ENCODE peak calls at places on chromosomes 5 and 9, in ten cellular contexts. C, O, Y, M, F, H, W, P, R and N are unnamed samples.

GRCh38 chr9:130390371-130390770 is 54.4 kb upstream of the ASS1 start:
- DNase-seq in O (no peak), W (no peak), F (no peak), C (no peak), R (no peak), H (no peak), M (no peak), P (no peak), Y (no peak), N (no peak)

GRCh38 chr9:131439224-131439623 is 45.3 kb downstream of the PRRC2B start:
- DNase-seq in Y (no peak), W (no peak), M (no peak), H (no peak), F (no peak), P (no peak), O (no peak), C (no peak), R (no peak), N (no peak)

GRCh38 chr5:156359452-156359851 is 32.5 kb downstream of the SGCD start:
- DNase-seq in H (no peak), F (no peak), C (no peak), M (no peak), P (peak), W (peak), O (peak), Y (no peak), R (peak), N (peak)

GRCh38 chr9:1454211-1454979 is 404.2 kb downstream of the DMRT2 start:
- DNase-seq in Y (no peak), W (no peak), M (no peak), O (no peak), P (no peak), H (no peak), R (no peak), F (no peak), C (no peak), N (no peak)

GRCh38 chr9:2234371-2234893 is 219.3 kb downstream of the SMARCA2 start:
- DNase-seq in C (no peak), O (no peak), F (peak), Y (no peak), P (peak), H (peak), W (no peak), R (peak), M (no peak), N (no peak)

GRCh38 chr9:127903557-127904475 is 4.4 kb upstream of the ST6GALNAC6 start:
- DNase-seq in W (no peak), C (no peak), Y (no peak), P (no peak), R (no peak), H (peak), F (no peak), O (no peak), M (no peak), N (no peak)

GRCh38 chr9:130780865-130781504 is 54.1 kb upstream of the ABL1 start:
- DNase-seq in H (peak), W (peak), M (peak), F (peak), C (peak), Y (no peak), R (peak), P (peak), O (peak), N (peak)

GRCh38 chr9:93066978-93067603 is 8.6 kb downstream of the SUSD3 start:
- DNase-seq in P (no peak), R (no peak), M (no peak), F (no peak), C (no peak), Y (no peak), H (no peak), W (no peak), O (no peak), N (no peak)

GRCh38 chr5:88515881-88516819 is 247.5 kb upstream of the TMEM161B start:
- DNase-seq in M (no peak), C (no peak), W (no peak), H (no peak), R (peak), O (no peak), F (no peak), Y (no peak), P (peak), N (no peak)

GRCh38 chr5:43616535-43616934 is 13.6 kb downstream of the NNT start:
- DNase-seq in Y (no peak), F (no peak), W (no peak), H (no peak), C (no peak), M (no peak), P (no peak), R (peak), O (no peak), N (no peak)

GRCh38 chr5:66963559-66963971 is 233.0 kb downstream of the CD180 start:
- DNase-seq in C (no peak), M (no peak), Y (no peak), O (no peak), F (no peak), H (peak), R (peak), W (no peak), P (no peak), N (no peak)

GRCh38 chr9:97848582-97849237 is 4.3 kb upstream of the FOXE1 start:
- DNase-seq in F (no peak), M (no peak), P (no peak), R (peak), C (no peak), W (no peak), O (no peak), Y (no peak), H (peak), N (no peak)

GRCh38 chr5:82347213-82347947 is 69.2 kb upstream of the RPS23 start:
- DNase-seq in O (peak), Y (peak), C (peak), M (no peak), H (peak), F (no peak), R (peak), P (peak), W (peak), N (peak)

GRCh38 chr5:399296-400281 is 43.4 kb upstream of the EXOC3 start:
- DNase-seq in P (peak), F (peak), M (peak), W (peak), O (peak), C (peak), Y (no peak), H (peak), R (peak), N (peak)

GRCh38 chr5:72817076-72817476 is 615 bp downstream of the TNPO1 start:
- DNase-seq in M (peak), W (no peak), O (peak), Y (peak), F (peak), R (peak), C (no peak), H (peak), P (peak), N (peak)

GRCh38 chr9:97982191-97982718 is 886 bp upstream of the ANP32B start:
- DNase-seq in Y (no peak), M (no peak), F (no peak), P (no peak), O (no peak), W (no peak), C (no peak), H (no peak), R (no peak), N (no peak)

GRCh38 chr5:157510682-157511081 is 50.7 kb downstream of the NIPAL4 start:
- DNase-seq in M (no peak), R (no peak), P (no peak), W (no peak), H (no peak), Y (no peak), C (no peak), F (no peak), O (no peak), N (no peak)

GRCh38 chr5:63961125-63961597 is 1.1 kb downstream of the HTR1A start:
- DNase-seq in O (no peak), R (no peak), H (no peak), F (no peak), Y (no peak), C (no peak), P (no peak), W (no peak), M (no peak), N (no peak)

GRCh38 chr5:63957617-63958016 is 4.6 kb downstream of the HTR1A start:
- DNase-seq in F (no peak), Y (no peak), W (no peak), H (no peak), O (no peak), P (no peak), M (no peak), C (no peak), R (no peak), N (no peak)

GRCh38 chr5:63958654-63959053 is 3.6 kb downstream of the HTR1A start:
- DNase-seq in O (no peak), H (no peak), Y (no peak), F (no peak), W (no peak), P (no peak), R (no peak), C (no peak), M (no peak), N (no peak)

GRCh38 chr5:63960646-63961045 is 1.6 kb downstream of the HTR1A start:
- DNase-seq in M (no peak), P (no peak), W (no peak), R (no peak), Y (no peak), F (no peak), C (no peak), H (no peak), O (no peak), N (no peak)

GRCh38 chr5:63959177-63959982 is 2.9 kb downstream of the HTR1A start:
- DNase-seq in C (no peak), Y (peak), R (no peak), M (no peak), F (peak), H (no peak), P (no peak), O (no peak), W (no peak), N (no peak)
- TF ChIP-seq CTCF in C (no peak), Y (peak), R (no peak), M (no peak), F (peak), H (no peak), P (no peak), O (no peak), W (no peak), N (no peak)

GRCh38 chr5:140040358-140040757 is 2.7 kb downstream of the NRG2 start:
- DNase-seq in F (no peak), Y (no peak), W (no peak), R (no peak), H (no peak), M (no peak), C (no peak), O (no peak), P (no peak), N (no peak)
- H3K4me3 ChIP-seq in F (peak), Y (peak), W (no peak), R (no peak), H (no peak), M (no peak), C (no peak), O (no peak), P (no peak), N (no peak)

GRCh38 chr5:169499990-169500389 is 83.6 kb upstream of the SPDL1 start:
- DNase-seq in P (no peak), C (no peak), H (no peak), O (no peak), M (no peak), Y (no peak), W (no peak), R (no peak), F (no peak), N (no peak)

GRCh38 chr5:169495252-169495548 is 88.4 kb upstream of the SPDL1 start:
- DNase-seq in C (no peak), R (no peak), O (no peak), M (no peak), P (no peak), H (no peak), W (no peak), Y (no peak), F (no peak), N (no peak)

DNA sequence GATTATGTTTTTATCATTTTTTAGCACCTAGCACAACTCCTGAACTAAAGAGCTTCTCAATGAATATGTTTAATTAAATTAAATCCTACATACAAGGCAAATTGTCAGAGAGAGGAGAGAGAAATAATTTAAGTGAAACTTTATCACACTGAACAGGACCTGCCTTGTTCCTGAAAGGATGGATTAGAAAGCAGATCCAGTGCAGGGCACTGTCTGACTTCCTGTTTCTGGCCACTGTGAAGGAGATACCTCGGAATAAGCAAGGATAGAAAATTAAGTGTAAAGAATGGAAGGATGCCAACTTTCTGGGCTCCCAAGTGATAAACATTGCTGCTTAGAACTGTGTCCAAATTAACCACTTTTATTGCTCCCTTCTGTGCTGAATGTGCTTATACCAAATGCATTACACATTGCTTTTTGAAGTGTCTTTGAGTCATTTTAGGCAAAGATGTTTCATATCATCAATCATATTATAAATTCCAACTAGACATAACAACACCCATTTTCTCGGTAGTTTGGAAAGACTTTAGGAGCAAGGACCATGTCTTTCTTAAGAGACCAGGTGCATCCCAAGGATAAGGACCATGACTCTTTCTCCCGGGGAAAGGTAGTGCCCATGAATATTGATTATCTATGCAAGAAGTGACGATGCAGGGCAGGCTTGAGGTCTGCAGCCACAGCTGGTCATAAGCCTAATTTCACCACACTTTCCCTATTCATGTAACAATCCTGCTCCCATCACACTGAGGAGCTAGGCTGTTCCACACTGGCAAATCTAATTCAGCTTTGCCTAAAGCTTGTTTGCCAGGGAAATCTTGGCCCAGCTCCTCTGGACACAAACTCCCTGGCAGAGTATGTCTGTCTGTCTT is 89.0 kb upstream of the SPDL1 start:
- DNase-seq in O (no peak), R (no peak), W (no peak), P (peak), F (no peak), C (no peak), H (no peak), Y (no peak), M (no peak), N (no peak)
- TF ChIP-seq CTCF in O (no peak), R (no peak), W (no peak), P (no peak), F (no peak), C (no peak), H (no peak), Y (no peak), M (no peak), N (no peak)

DNA sequence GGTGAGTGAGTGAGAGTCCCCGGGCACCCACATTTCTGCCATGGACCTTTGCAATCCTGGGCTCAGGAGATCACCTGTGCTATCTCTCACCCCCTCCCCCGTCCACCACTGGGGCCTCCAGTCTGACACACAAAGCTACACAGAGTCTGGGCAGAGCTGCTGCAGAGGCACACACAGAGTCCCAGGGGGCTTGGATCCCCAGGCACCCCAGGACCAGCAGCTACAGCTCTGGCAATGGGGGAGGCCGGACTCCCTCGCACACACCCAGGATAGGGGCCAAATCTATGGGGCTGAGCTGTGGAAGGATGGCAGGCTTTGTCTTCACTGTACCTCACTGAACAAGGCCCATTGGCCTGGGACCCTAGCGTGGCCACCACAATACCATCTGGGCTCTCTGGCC is 328.8 kb downstream of the MAN2A1 start:
- DNase-seq in H (no peak), R (no peak), F (no peak), M (no peak), Y (no peak), W (no peak), C (no peak), O (no peak), P (no peak), N (no peak)
- H3K4me3 ChIP-seq in H (no peak), R (no peak), F (no peak), M (no peak), Y (no peak), W (no peak), C (no peak), O (no peak), P (no peak), N (no peak)

GRCh38 chr9:137188086-137188489 is 272 bp downstream of the ANAPC2 start:
- DNase-seq in H (no peak), O (no peak), C (no peak), M (no peak), W (no peak), R (no peak), P (no peak), F (no peak), Y (no peak), N (no peak)

GRCh38 chr9:137190315-137190853 is 1.9 kb downstream of the SSNA1 start:
- DNase-seq in Y (no peak), M (no peak), H (no peak), F (no peak), O (no peak), R (no peak), P (no peak), W (no peak), C (no peak), N (no peak)

GRCh38 chr9:137187386-137187785 is 974 bp downstream of the ANAPC2 start:
- DNase-seq in O (no peak), C (no peak), R (no peak), F (no peak), P (no peak), M (no peak), Y (no peak), W (no peak), H (no peak), N (no peak)

GRCh38 chr9:137189297-137190295 is 1.1 kb downstream of the SSNA1 start:
- DNase-seq in W (no peak), H (no peak), Y (no peak), F (no peak), O (no peak), P (no peak), M (no peak), C (no peak), R (no peak), N (no peak)

DNA sequence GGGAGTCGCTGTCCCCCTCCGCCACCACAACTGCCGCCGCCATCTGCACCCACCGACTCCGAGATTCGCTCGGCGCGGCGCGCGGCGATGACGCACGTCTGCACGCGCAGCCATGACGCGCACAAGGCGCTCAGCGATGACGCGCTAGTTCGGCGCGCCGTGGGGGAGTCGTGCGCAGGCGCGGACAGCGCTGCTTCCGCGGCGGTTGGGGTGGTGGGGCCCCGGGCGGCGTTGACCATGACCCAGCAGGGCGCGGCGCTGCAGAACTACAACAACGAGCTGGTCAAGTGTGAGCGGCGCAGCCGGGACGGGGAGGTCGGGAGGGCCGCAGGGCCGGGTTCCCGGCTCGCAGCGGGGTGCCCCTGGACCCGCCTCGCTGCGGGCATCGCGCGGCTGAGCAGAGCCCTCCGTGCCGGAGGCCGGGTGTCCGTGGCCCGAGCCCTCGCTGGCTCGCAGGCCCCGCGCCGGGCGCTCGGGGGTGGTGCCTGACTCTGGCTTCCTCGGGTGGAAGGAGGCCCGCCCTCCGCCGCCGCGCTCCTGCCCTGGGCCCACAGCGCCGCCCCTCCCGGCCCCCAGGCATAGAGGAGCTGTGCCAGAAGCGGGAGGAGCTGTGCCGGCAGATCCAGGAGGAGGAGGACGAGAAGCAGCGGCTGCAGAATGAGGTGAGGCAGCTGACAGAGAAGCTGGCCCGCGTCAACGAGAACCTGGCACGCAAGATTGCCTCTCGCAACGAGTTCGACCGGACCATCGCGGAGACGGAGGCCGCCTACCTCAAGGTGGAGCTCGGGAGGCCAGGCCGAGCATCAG is at the start of the genes ANAPC2 and SSNA1:
- DNase-seq in F (peak), C (peak), W (peak), Y (peak), O (peak), M (peak), R (peak), H (peak), P (peak), N (peak)
- TF ChIP-seq CTCF in F (peak), C (peak), W (peak), Y (peak), O (peak), M (no peak), R (peak), H (no peak), P (peak), N (peak)